ENCODE peak calls at places on chromosomes 16 and 17, in four cellular contexts. E is astrocyte, T is upper lobe of right lung, L is fibroblast of lung. S is an unnamed sample.

GRCh38 chr16:10009691-10010090 is 172.5 kb downstream of the GRIN2A start:
- DNase-seq in E (no peak), T (no peak), L (no peak), S (no peak)

GRCh38 chr16:55817236-55817912 is 15.5 kb downstream of the CES1 start:
- DNase-seq in T (no peak), E (no peak), L (no peak), S (peak; percentile 22)

GRCh38 chr17:80847506-80848230 is 144.0 kb upstream of the CHMP6 start:
- DNase-seq in L (no peak), E (no peak), T (peak; percentile 57), S (no peak)

GRCh38 chr17:55702150-55702549 is 20.5 kb downstream of the TMEM100 start:
- DNase-seq in T (no peak), E (no peak), L (peak; percentile 54), S (peak; percentile 28)

GRCh38 chr16:86856946-86857586 is 278.7 kb downstream of the FOXL1 start:
- DNase-seq in E (no peak), L (no peak), T (no peak), S (no peak)

GRCh38 chr17:20073056-20073979 is 64.2 kb downstream of the SPECC1 start:
- DNase-seq in L (peak; percentile 40), E (peak; percentile 42), T (no peak), S (no peak)

GRCh38 chr16:59880626-59881025 is 1146.5 kb upstream of the GOT2 start:
- DNase-seq in T (no peak), E (peak; percentile 18), L (no peak), S (no peak)

GRCh38 chr17:11340798-11341197 is 99.8 kb downstream of the SHISA6 start:
- DNase-seq in L (no peak), T (no peak), E (no peak), S (no peak)

GRCh38 chr17:7021993-7022778 is 664 bp upstream of the BCL6B start:
- DNase-seq in E (no peak), T (peak; percentile 89), L (peak; percentile 49), S (peak; percentile 97)

GRCh38 chr16:86575754-86576557 is 2.4 kb upstream of the FOXL1 start:
- DNase-seq in E (peak; percentile 94), L (peak; percentile 99), T (no peak), S (peak; percentile 98)

GRCh38 chr16:35560637-35560984 is 2101.2 kb downstream of the TP53TG3F start:
- DNase-seq in L (no peak), T (no peak), E (no peak), S (no peak)

GRCh38 chr17:49180303-49180702 is 30.1 kb downstream of the GNGT2 start:
- DNase-seq in L (peak; percentile 64), E (peak; percentile 10), T (peak; percentile 77), S (peak; percentile 92)
- H3K4me1 ChIP-seq in L (no peaks in the 10 kb centered on the region), E (no peaks in the 10 kb centered on the region), T (no peaks in the 10 kb centered on the region), S (no peaks in the 10 kb centered on the region)

GRCh38 chr17:49241763-49242312 is 11.3 kb upstream of the PHOSPHO1 start:
- DNase-seq in T (no peak), L (no peak), E (no peak), S (no peak)
- H3K27ac ChIP-seq in T (no peak overlapping the region), L (no peak overlapping the region), E (no peak overlapping the region), S (no peak overlapping the region)

GRCh38 chr17:8223356-8224063 is 13.1 kb upstream of the AURKB start:
- DNase-seq in L (peak; percentile 62), E (peak; percentile 29), T (peak; percentile 84), S (peak; percentile 92)

GRCh38 chr17:8222380-8222629 is 11.9 kb upstream of the AURKB start:
- DNase-seq in E (no peak), L (no peak), T (no peak), S (peak; percentile 96)

GRCh38 chr17:8220783-8221662 is 10.6 kb upstream of the AURKB start:
- DNase-seq in E (peak; percentile 87), T (peak; percentile 90), L (peak; percentile 95), S (peak; percentile 100)

GRCh38 chr17:8222630-8223355 is 12.4 kb upstream of the AURKB start:
- DNase-seq in E (peak; percentile 86), L (peak; percentile 95), T (peak; percentile 97), S (peak; percentile 99)

GRCh38 chr17:8221663-8222379 is 11.4 kb upstream of the AURKB start:
- DNase-seq in E (peak; percentile 85), L (peak; percentile 93), T (peak; percentile 88), S (peak; percentile 99)
- H3K4me1 ChIP-seq in E (peaks cover 9% of the 10 kb centered on the region), L (peaks cover 3% of the 10 kb centered on the region), T (peaks cover 20% of the 10 kb centered on the region), S (no peaks in the 10 kb centered on the region)

DNA sequence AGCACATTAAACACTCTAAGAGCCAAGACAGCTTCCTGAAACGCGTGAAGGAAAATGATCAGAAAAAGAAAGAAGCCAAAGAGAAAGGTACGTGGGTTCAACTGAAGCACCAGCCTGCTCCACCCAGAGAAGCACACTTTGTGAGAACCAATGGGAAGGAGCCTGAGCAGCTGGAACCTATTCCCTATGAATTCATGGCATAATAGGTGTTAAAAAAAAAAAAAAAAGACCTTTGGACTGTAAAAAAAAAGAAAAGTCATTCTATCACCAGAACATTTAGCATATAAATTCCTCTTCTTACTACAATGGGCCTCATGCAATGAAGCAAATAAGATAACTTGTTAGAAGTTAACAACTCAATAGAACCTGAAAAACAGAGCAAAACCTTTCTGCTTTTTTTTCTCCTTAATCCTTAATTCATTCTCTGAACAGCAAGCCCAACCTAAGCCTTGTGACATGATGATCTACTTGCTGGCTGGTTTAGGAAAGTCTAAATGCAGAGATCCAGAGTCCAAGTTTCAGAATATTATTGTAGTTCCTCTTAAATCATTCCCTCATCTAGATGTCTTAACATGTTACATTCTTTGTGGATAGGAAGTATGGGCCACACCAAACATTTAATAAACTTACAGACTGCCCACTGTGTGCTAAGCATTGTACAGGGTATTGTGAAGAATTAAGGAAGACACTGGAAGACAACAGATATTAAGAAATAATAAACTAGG is 45.4 kb downstream of the BRCA1 start:
- DNase-seq in E (no peak), T (no peak), L (no peak), S (no peak)
- H3K27ac ChIP-seq in E (no peak overlapping the region), T (no peak overlapping the region), L (no peak overlapping the region), S (no peak overlapping the region)

GRCh38 chr17:49218941-49219913 is 8.7 kb downstream of the ABI3 start:
- DNase-seq in T (peak; percentile 76), E (no peak), L (no peak), S (peak; percentile 83)
- H3K4me1 ChIP-seq in T (peaks cover 54% of the 10 kb centered on the region), E (no peaks in the 10 kb centered on the region), L (no peaks in the 10 kb centered on the region), S (peaks cover 3% of the 10 kb centered on the region)

DNA sequence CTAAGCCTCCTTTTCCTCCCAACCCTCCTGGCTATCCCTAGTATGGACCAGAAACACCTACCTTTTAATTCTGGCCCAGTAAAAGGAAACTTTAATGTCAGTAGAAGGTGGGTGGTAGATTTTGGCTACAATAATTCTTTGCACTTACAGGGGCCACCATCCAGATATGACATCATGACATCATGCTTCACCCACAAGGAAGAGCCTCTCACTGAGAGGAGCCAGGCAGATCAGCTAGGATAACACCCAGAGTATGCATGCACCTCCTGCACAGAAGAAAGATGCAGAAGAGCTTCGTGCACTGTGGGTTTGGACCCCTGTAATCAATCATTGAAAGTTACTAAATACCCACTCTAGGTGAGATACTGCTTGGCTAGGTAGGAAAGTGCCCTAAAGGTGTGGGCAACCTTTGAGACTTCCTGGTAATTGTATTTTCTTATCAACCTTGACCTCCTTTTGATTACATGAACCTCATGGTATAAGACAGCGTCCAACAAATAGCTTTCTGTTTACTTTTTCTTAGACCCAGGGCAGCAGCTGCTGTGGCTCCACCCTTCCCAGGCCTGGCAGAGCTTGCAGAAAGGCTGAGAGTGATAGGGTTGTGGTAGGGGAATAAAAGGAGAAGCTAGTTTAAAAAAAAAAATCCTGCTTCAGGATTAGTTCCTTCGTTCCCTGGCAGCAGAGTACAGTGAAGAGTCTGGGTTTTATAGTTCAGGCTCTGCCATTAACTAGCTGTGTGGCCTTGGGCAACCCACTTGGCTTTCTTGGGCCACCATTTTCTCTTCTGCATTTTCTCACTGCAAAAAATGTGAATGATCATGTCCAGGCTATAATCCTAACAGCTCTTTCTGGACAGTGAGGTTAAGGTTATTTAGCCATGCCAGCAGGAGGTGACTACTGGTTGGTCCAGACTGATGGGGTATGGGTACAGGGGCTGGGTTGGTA is 6.2 kb downstream of the MAP3K14 start:
- DNase-seq in E (no peak), L (peak; percentile 76), T (no peak), S (no peak)
- H3K27ac ChIP-seq in E (no peak overlapping the region), L (no peak overlapping the region), T (peak overlapping the region; percentile 87), S (no peak overlapping the region)

GRCh38 chr17:47946929-47947397 is 5.6 kb downstream of the PNPO start:
- DNase-seq in T (peak; percentile 81), E (peak; percentile 53), L (peak; percentile 76), S (peak; percentile 97)
- H3K4me1 ChIP-seq in T (peaks cover 35% of the 10 kb centered on the region), E (peaks cover 17% of the 10 kb centered on the region), L (peaks cover 9% of the 10 kb centered on the region), S (no peaks in the 10 kb centered on the region)